ENCODE peak calls at places on chromosome 1, in eight cellular contexts. C, U, D, W, I, M, R and Q are unnamed samples.

GRCh38 chr1:203682401-203683383 is 56.1 kb downstream of the ATP2B4 start:
- DNase-seq in C (no peak), U (no peak), D (no peak), W (no peak), I (no peak), M (peak; percentile 92), R (no peak), Q (peak; percentile 39)

GRCh38 chr1:234926252-234926573 is 202.4 kb downstream of the TOMM20 start:
- DNase-seq in C (no peak), U (no peak), D (no peak), W (no peak), I (no peak), M (no peak), R (no peak), Q (no peak)

GRCh38 chr1:71650126-71650525 is 569.3 kb upstream of the ZRANB2 start:
- DNase-seq in C (no peak), U (no peak), D (peak; percentile 70), W (no peak), I (no peak), M (no peak), R (no peak), Q (no peak)

GRCh38 chr1:14738235-14738634 is 139.8 kb downstream of the KAZN start:
- DNase-seq in C (no peak), U (no peak), D (no peak), W (no peak), I (no peak), M (no peak), R (no peak), Q (no peak)

GRCh38 chr1:197918815-197919522 is 1.8 kb downstream of the LHX9 start:
- DNase-seq in C (no peak), U (no peak), D (no peak), W (no peak), I (no peak), M (no peak), R (no peak), Q (no peak)

GRCh38 chr1:114353233-114353632 is 157.8 kb downstream of the TRIM33 start:
- DNase-seq in C (peak; percentile 67), U (peak; percentile 27), D (peak; percentile 70), W (no peak), I (peak; percentile 85), M (no peak), R (no peak), Q (no peak)

GRCh38 chr1:966603-967295 is 467 bp downstream of the PLEKHN1 start:
- DNase-seq in C (peak; percentile 80), U (no peak), D (peak; percentile 35), W (peak; percentile 36), I (peak; percentile 94), M (peak; percentile 82), R (no peak), Q (peak; percentile 72)

GRCh38 chr1:21294266-21295058 is 4.2 kb upstream of the ECE1 start:
- DNase-seq in C (peak; percentile 80), U (no peak), D (no peak), W (no peak), I (no peak), M (peak; percentile 97), R (no peak), Q (peak; percentile 81)